ENCODE peak calls at places on chromosomes 13 and 19, in four cellular contexts. J, S, U and C are unnamed samples.

GRCh38 chr13:25762288-25762687 is 289.5 kb downstream of the SHISA2 start:
- DNase-seq in J (no peak), S (no peak), U (no peak), C (no peak)

GRCh38 chr13:98150836-98151489 is 8.1 kb downstream of the FARP1 start:
- DNase-seq in J (no peak), S (no peak), U (peak; percentile 41), C (no peak)

GRCh38 chr19:52343548-52343947 is 7.5 kb downstream of the ZNF610 start:
- DNase-seq in J (no peak), S (peak; percentile 59), U (no peak), C (peak; percentile 64)

GRCh38 chr19:33397536-33398360 is 24.2 kb downstream of the CEBPG start:
- DNase-seq in J (peak; percentile 8), S (no peak), U (peak; percentile 31), C (peak; percentile 43)

GRCh38 chr13:39415403-39415802 is 187.6 kb downstream of the LHFPL6 start:
- DNase-seq in J (no peak), S (no peak), U (peak; percentile 29), C (no peak)

GRCh38 chr13:46389985-46390384 is 2.9 kb upstream of the RUBCNL start:
- DNase-seq in J (peak; percentile 26), S (no peak), U (no peak), C (peak; percentile 61)

GRCh38 chr13:52393572-52394357 is 12.2 kb downstream of the THSD1 start:
- DNase-seq in J (no peak), S (no peak), U (no peak), C (no peak)

GRCh38 chr19:53809518-53810186 is 14.5 kb downstream of the NLRP12 start:
- DNase-seq in J (no peak), S (no peak), U (no peak), C (no peak)

GRCh38 chr19:6708346-6708745 is 12.1 kb downstream of the C3 start:
- DNase-seq in J (no peak), S (no peak), U (no peak), C (no peak)

GRCh38 chr19:33796164-33797100 is at the start of gene KCTD15:
- DNase-seq in J (no peak), S (peak; percentile 61), U (peak; percentile 26), C (peak; percentile 65)

GRCh38 chr19:5463959-5464358 is 8.7 kb downstream of the ZNRF4 start:
- DNase-seq in J (no peak), S (no peak), U (no peak), C (no peak)

GRCh38 chr13:86082116-86082515 is 282.9 kb upstream of the SLITRK6 start:
- DNase-seq in J (no peak), S (no peak), U (no peak), C (no peak)

GRCh38 chr13:44364019-44364418 is 9.6 kb upstream of the SERP2 start:
- DNase-seq in J (no peak), S (no peak), U (no peak), C (no peak)

GRCh38 chr19:535017-535835 is 3.7 kb downstream of the CDC34 start:
- DNase-seq in J (no peak), S (no peak), U (no peak), C (no peak)

GRCh38 chr19:2993579-2993978 is 16.2 kb downstream of the TLE6 start:
- DNase-seq in J (no peak), S (no peak), U (no peak), C (no peak)

GRCh38 chr19:10143700-10144099 is 24.0 kb upstream of the EIF3G start:
- DNase-seq in J (no peak), S (no peak), U (no peak), C (no peak)

GRCh38 chr13:35865341-35866240 is 265.6 kb downstream of the DCLK1 start:
- DNase-seq in J (no peak), S (no peak), U (no peak), C (no peak)

GRCh38 chr19:17908244-17908643 is 24.6 kb upstream of the CCDC124 start:
- DNase-seq in J (no peak), S (no peak), U (no peak), C (no peak)

GRCh38 chr19:41801682-41802317 is 5.4 kb downstream of the CEACAM3 start:
- DNase-seq in J (no peak), S (no peak), U (no peak), C (no peak)

GRCh38 chr19:6610934-6611370 is 20.0 kb upstream of the CD70 start:
- DNase-seq in J (no peak), S (no peak), U (peak; percentile 83), C (no peak)

GRCh38 chr19:16627928-16628182 is 149 bp downstream of the MED26 start:
- DNase-seq in J (no peak), S (no peak), U (no peak), C (no peak)

GRCh38 chr13:44583126-44583525 is 7.0 kb upstream of the TSC22D1 start:
- DNase-seq in J (no peak), S (no peak), U (no peak), C (no peak)

GRCh38 chr19:46607441-46607841 is 6.3 kb downstream of the CALM3 start:
- DNase-seq in J (peak; percentile 13), S (no peak), U (no peak), C (no peak)

GRCh38 chr19:47351545-47351944 is 2.4 kb downstream of the DHX34 start:
- DNase-seq in J (no peak), S (no peak), U (peak; percentile 21), C (no peak)

GRCh38 chr19:56839665-56840451 is 668 bp downstream of the PEG3 start:
- DNase-seq in J (peak; percentile 90), S (peak; percentile 92), U (no peak), C (peak; percentile 53)

GRCh38 chr19:55838251-55838650 is 1.9 kb downstream of the NLRP4 start:
- DNase-seq in J (no peak), S (no peak), U (no peak), C (no peak)

GRCh38 chr19:38429055-38429810 is 3.2 kb upstream of the RASGRP4 start:
- DNase-seq in J (no peak), S (no peak), U (no peak), C (no peak)

GRCh38 chr13:110150384-110151091 is 156.4 kb downstream of the COL4A1 start:
- DNase-seq in J (no peak), S (no peak), U (no peak), C (no peak)

GRCh38 chr19:5451494-5451893 is 3.7 kb upstream of the ZNRF4 start:
- DNase-seq in J (no peak), S (no peak), U (no peak), C (no peak)

GRCh38 chr13:33351324-33351723 is 65.8 kb upstream of the STARD13 start:
- DNase-seq in J (no peak), S (no peak), U (peak; percentile 31), C (no peak)

DNA sequence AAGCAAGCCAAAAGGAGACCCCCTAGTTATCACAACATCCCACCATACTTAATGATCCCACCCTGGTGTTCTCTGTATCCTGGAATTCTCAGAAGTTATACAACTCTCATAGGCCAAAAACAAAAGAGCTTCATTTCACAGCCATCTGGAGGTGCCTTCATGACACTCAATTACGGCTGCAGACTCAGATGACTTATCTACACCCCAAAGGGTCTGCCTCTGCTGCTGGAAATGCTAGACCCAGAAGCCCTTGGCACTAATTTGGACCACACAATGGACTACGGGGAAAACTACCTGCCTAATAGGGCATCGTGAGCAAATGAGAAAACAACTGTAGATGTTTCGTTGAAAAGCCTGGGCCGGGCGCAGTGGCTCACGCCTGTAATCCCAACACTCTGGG is 40.2 kb downstream of the BRD4 start:
- DNase-seq in J (no peak), S (no peak), U (no peak), C (no peak)
- H3K4me1 ChIP-seq in J (peaks cover 88% of the 10 kb centered on the region), S (peaks cover 17% of the 10 kb centered on the region), U (peaks cover 39% of the 10 kb centered on the region), C (peaks cover 58% of the 10 kb centered on the region)

DNA sequence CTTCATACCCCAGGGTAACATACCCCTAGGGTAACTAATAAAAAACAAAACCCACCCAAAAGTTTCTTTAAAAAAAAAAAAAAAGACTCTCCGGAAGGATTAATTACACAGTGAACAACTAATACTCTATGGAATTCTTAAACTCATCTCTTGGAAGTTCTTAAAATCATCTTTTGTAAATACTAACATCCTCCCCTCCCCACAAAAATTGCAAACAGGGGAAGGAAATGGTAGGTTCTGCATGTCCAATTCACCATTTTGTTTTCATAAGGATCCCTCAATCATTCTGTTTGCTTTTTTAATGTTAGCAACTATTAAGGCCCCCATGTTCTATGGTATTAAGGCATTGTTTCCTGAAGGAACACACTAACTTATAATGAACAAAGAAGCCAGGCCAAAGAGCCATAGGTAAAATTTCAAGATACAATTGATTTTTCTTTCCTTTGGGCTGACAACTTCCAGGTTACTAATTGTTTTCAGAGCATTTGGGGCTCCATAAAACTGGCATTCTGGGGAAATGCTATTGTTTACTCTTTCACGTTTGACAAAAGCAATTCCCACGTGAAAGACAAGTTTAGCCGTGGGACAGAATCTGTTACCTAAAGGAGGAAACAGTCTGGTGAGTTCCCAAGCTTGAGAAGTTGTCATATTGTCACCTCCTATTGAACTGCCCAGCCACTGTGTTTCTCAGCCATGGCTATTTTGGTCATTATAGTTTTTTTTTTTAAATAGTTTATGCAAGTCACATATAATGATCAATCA is 107.0 kb downstream of the FLT1 start:
- DNase-seq in J (no peak), S (no peak), U (no peak), C (no peak)
- H3K27me3 ChIP-seq in J (no peaks in the 10 kb centered on the region), S (no peaks in the 10 kb centered on the region), U (no peaks in the 10 kb centered on the region), C (no peaks in the 10 kb centered on the region)

GRCh38 chr19:49907745-49908446 is 11.2 kb upstream of the IL4I1 start:
- DNase-seq in J (no peak), S (no peak), U (no peak), C (peak; percentile 74)
- H3K4me1 ChIP-seq in J (peaks cover 8% of the 10 kb centered on the region), S (no peaks in the 10 kb centered on the region), U (no peaks in the 10 kb centered on the region), C (peaks cover 8% of the 10 kb centered on the region)

GRCh38 chr13:94706854-94707399 is 5.4 kb downstream of the SOX21 start:
- DNase-seq in J (no peak), S (peak; percentile 97), U (no peak), C (no peak)
- H3K27me3 ChIP-seq in J (peaks cover 97% of the 10 kb centered on the region), S (no peaks in the 10 kb centered on the region), U (peaks cover 45% of the 10 kb centered on the region), C (peaks cover 82% of the 10 kb centered on the region)

GRCh38 chr13:50697746-50698526 is 145.6 kb downstream of the DLEU7 start:
- DNase-seq in J (no peak), S (no peak), U (no peak), C (no peak)
- H3K4me1 ChIP-seq in J (peaks cover 12% of the 10 kb centered on the region), S (peaks cover 22% of the 10 kb centered on the region), U (peaks cover 22% of the 10 kb centered on the region), C (no peaks in the 10 kb centered on the region)

DNA sequence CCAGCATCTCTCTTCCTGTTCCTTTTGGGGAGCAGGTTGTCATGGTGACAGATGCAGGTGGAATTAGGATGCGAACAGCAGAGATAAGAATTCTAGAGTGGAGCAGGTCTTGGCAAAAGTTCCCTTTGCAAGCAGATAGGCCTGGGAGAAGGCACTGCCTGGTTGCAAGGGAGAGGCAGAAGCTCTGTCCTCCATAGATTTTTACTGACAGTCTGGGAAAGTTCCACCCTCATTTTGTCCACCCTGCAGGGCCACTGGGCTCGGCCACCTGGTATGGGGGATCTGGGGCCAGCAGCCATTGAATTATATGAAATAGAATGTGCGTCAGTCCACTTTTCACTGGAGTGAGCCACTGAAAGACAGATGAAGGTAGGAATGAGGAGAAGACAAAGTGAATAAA is 141.7 kb downstream of the IER2 start:
- DNase-seq in J (no peak), S (no peak), U (no peak), C (no peak)
- H3K27me3 ChIP-seq in J (no peaks in the 10 kb centered on the region), S (no peaks in the 10 kb centered on the region), U (peaks cover under 1% of the 10 kb centered on the region), C (no peaks in the 10 kb centered on the region)

GRCh38 chr13:114063545-114064515 is 68.6 kb downstream of the RASA3 start:
- DNase-seq in J (peak; percentile 46), S (no peak), U (peak; percentile 48), C (peak; percentile 79)
- H3K4me1 ChIP-seq in J (peaks cover 82% of the 10 kb centered on the region), S (peaks cover 33% of the 10 kb centered on the region), U (peaks cover 57% of the 10 kb centered on the region), C (peaks cover 37% of the 10 kb centered on the region)